ENCODE peak calls at places on chromosome 14, in eight cellular contexts. T is iris pigment epithelial cell, Q is NCI-H2029, H is lower lobe of right lung, M is fibroblast of lung, Z is endothelial cell, D is CMK, Y is RWPE1. J is an unnamed sample.

GRCh38 chr14:99484106-99484505 is 2.9 kb downstream of the CCNK start:
- DNase-seq in T (no peak), Q (no peak), H (no peak), M (no peak), Z (no peak), D (no peak), Y (no peak), J (no peak)

GRCh38 chr14:104280085-104280901 is 141.9 kb downstream of the KIF26A start:
- DNase-seq in T (no peak), Q (no peak), H (peak), M (no peak), Z (no peak), D (no peak), Y (no peak), J (peak)

GRCh38 chr14:35556548-35556947 is 22.6 kb downstream of the INSM2 start:
- DNase-seq in T (no peak), Q (no peak), H (no peak), M (no peak), Z (no peak), D (no peak), Y (no peak), J (no peak)

GRCh38 chr14:76271371-76271770 is 104.6 kb upstream of the ESRRB start:
- DNase-seq in T (no peak), Q (no peak), H (no peak), M (no peak), Z (no peak), D (no peak), Y (no peak), J (no peak)

GRCh38 chr14:60188115-60188514 is 22.9 kb upstream of the DHRS7 start:
- DNase-seq in T (no peak), Q (peak), H (no peak), M (no peak), Z (no peak), D (no peak), Y (no peak), J (no peak)

GRCh38 chr14:87489196-87489819 is 503.7 kb downstream of the GALC start:
- DNase-seq in T (no peak), Q (no peak), H (no peak), M (peak), Z (no peak), D (no peak), Y (no peak), J (no peak)

GRCh38 chr14:53356361-53357150 is 203.4 kb upstream of the DDHD1 start:
- DNase-seq in T (peak), Q (no peak), H (no peak), M (no peak), Z (no peak), D (no peak), Y (no peak), J (no peak)

GRCh38 chr14:100841445-100842403 is 15.8 kb downstream of the MEG3 start:
- DNase-seq in T (no peak), Q (no peak), H (peak), M (no peak), Z (no peak), D (no peak), Y (no peak), J (no peak)

GRCh38 chr14:103581206-103581605 is 18.4 kb downstream of the COA8 start:
- DNase-seq in T (no peak), Q (no peak), H (no peak), M (no peak), Z (no peak), D (no peak), Y (no peak), J (no peak)

GRCh38 chr14:22623047-22623446 is 21.1 kb downstream of the OR6J1 start:
- DNase-seq in T (no peak), Q (no peak), H (no peak), M (no peak), Z (no peak), D (no peak), Y (no peak), J (no peak)

GRCh38 chr14:75514673-75515630 is 7.3 kb upstream of the BATF start:
- DNase-seq in T (peak), Q (no peak), H (peak), M (peak), Z (no peak), D (no peak), Y (no peak), J (peak)

GRCh38 chr14:90714811-90715210 is 101.4 kb downstream of the TTC7B start:
- DNase-seq in T (peak), Q (no peak), H (no peak), M (peak), Z (no peak), D (no peak), Y (no peak), J (no peak)

GRCh38 chr14:36768638-36769337 is 107.1 kb downstream of the PAX9 start:
- DNase-seq in T (no peak), Q (peak), H (no peak), M (no peak), Z (no peak), D (no peak), Y (no peak), J (no peak)

GRCh38 chr14:48127674-48128073 is 452.3 kb upstream of the MDGA2 start:
- DNase-seq in T (no peak), Q (no peak), H (no peak), M (no peak), Z (no peak), D (no peak), Y (no peak), J (no peak)

GRCh38 chr14:91315844-91316267 is 71.4 kb upstream of the GPR68 start:
- DNase-seq in T (no peak), Q (no peak), H (no peak), M (no peak), Z (no peak), D (no peak), Y (no peak), J (peak)

GRCh38 chr14:69692542-69693053 is 74.3 kb upstream of the SRSF5 start:
- DNase-seq in T (no peak), Q (no peak), H (no peak), M (no peak), Z (no peak), D (no peak), Y (no peak), J (no peak)

GRCh38 chr14:23883684-23884540 is 69.7 kb upstream of the DHRS4 start:
- DNase-seq in T (no peak), Q (no peak), H (no peak), M (no peak), Z (no peak), D (no peak), Y (no peak), J (no peak)

GRCh38 chr14:67940476-67940875 is 120.9 kb downstream of the RAD51B start:
- DNase-seq in T (peak), Q (no peak), H (no peak), M (no peak), Z (no peak), D (no peak), Y (no peak), J (no peak)

GRCh38 chr14:31411218-31411727 is 9.1 kb downstream of the HEATR5A start:
- DNase-seq in T (peak), Q (no peak), H (no peak), M (peak), Z (no peak), D (no peak), Y (no peak), J (no peak)

GRCh38 chr14:70707138-70708038 is 65.7 kb downstream of the TTC9 start:
- DNase-seq in T (peak), Q (no peak), H (no peak), M (peak), Z (no peak), D (no peak), Y (peak), J (no peak)

GRCh38 chr14:30291216-30291615 is 267.7 kb upstream of the G2E3 start:
- DNase-seq in T (peak), Q (no peak), H (no peak), M (peak), Z (no peak), D (no peak), Y (peak), J (no peak)

GRCh38 chr14:104284107-104284592 is 145.8 kb downstream of the KIF26A start:
- DNase-seq in T (no peak), Q (no peak), H (peak), M (no peak), Z (no peak), D (no peak), Y (no peak), J (peak)

GRCh38 chr14:24136684-24137528 is 912 bp downstream of the PSME1 start:
- DNase-seq in T (no peak), Q (no peak), H (no peak), M (no peak), Z (no peak), D (no peak), Y (no peak), J (no peak)

GRCh38 chr14:59630281-59630963 is 53.8 kb upstream of the CCDC175 start:
- DNase-seq in T (peak), Q (peak), H (peak), M (peak), Z (peak), D (no peak), Y (peak), J (no peak)